ENCODE peak calls at places on chromosomes 7 and 10, in ten cellular contexts. A is hepatocyte, F is GM23338, C is cardiac fibroblast, U is spleen, B is choroid plexus epithelial cell, L is colonic mucosa, S is suprapubic skin, O is fibroblast of mammary gland, W is GM20000. V is an unnamed sample.

GRCh38 chr10:131816941-131817700 is 83.7 kb upstream of the PPP2R2D start:
- DNase-seq in B (no peak), A (no peak), C (no peak), W (no peak), S (no peak), F (no peak), O (no peak), U (no peak), L (peak), V (no peak)

GRCh38 chr10:18097524-18097923 is 42.7 kb upstream of the CACNB2 start:
- DNase-seq in L (no peak), F (no peak), W (no peak), O (peak), A (no peak), S (no peak), U (no peak), B (peak), C (no peak), V (no peak)

GRCh38 chr7:45708046-45708950 is 134.1 kb downstream of the ADCY1 start:
- DNase-seq in L (peak), A (no peak), C (no peak), U (peak), F (no peak), B (no peak), O (no peak), W (no peak), S (no peak), V (no peak)

GRCh38 chr7:101021703-101022102 is 1.8 kb downstream of the MUC17 start:
- DNase-seq in W (no peak), S (no peak), U (no peak), O (no peak), A (peak), L (peak), F (no peak), C (no peak), B (no peak), V (peak)

GRCh38 chr10:131430716-131431402 is 119.3 kb upstream of the TCERG1L start:
- DNase-seq in C (no peak), W (no peak), F (no peak), S (no peak), U (peak), L (no peak), B (no peak), O (no peak), A (no peak), V (no peak)

GRCh38 chr7:66517212-66517909 is 111.3 kb upstream of the KCTD7 start:
- DNase-seq in C (no peak), U (no peak), A (no peak), O (peak), B (no peak), W (no peak), L (no peak), F (no peak), S (no peak), V (no peak)

GRCh38 chr10:77377678-77378352 is 259.8 kb downstream of the KCNMA1 start:
- DNase-seq in A (peak), W (no peak), B (no peak), C (no peak), U (no peak), O (no peak), F (peak), S (no peak), L (no peak), V (no peak)

GRCh38 chr10:118800920-118801319 is 46.1 kb upstream of the CACUL1 start:
- DNase-seq in A (peak), U (peak), C (peak), L (no peak), S (no peak), W (no peak), F (no peak), B (peak), O (peak), V (peak)

GRCh38 chr7:19378340-19378704 is 233.1 kb upstream of the FERD3L start:
- DNase-seq in L (no peak), W (no peak), A (no peak), O (no peak), F (no peak), C (no peak), U (no peak), S (no peak), B (peak), V (no peak)

GRCh38 chr7:79684384-79684783 is 230.9 kb upstream of the MAGI2 start:
- DNase-seq in C (no peak), B (no peak), L (no peak), F (no peak), W (no peak), U (no peak), S (no peak), A (no peak), O (no peak), V (no peak)

GRCh38 chr7:32532086-32532485 is 36.8 kb downstream of the AVL9 start:
- DNase-seq in F (no peak), S (no peak), L (peak), B (no peak), O (no peak), W (no peak), A (no peak), U (no peak), C (no peak), V (no peak)

GRCh38 chr7:32535303-32535702 is 40.0 kb downstream of the AVL9 start:
- DNase-seq in B (no peak), F (no peak), S (no peak), A (no peak), C (no peak), O (no peak), L (no peak), W (peak), U (no peak), V (no peak)

GRCh38 chr7:32531402-32531801 is 36.1 kb downstream of the AVL9 start:
- DNase-seq in A (no peak), S (no peak), W (no peak), O (no peak), F (no peak), C (no peak), U (no peak), L (no peak), B (no peak), V (no peak)

GRCh38 chr7:32532716-32533115 is 37.4 kb downstream of the AVL9 start:
- DNase-seq in A (no peak), U (no peak), O (no peak), W (no peak), B (no peak), C (no peak), L (no peak), F (no peak), S (no peak), V (no peak)

DNA sequence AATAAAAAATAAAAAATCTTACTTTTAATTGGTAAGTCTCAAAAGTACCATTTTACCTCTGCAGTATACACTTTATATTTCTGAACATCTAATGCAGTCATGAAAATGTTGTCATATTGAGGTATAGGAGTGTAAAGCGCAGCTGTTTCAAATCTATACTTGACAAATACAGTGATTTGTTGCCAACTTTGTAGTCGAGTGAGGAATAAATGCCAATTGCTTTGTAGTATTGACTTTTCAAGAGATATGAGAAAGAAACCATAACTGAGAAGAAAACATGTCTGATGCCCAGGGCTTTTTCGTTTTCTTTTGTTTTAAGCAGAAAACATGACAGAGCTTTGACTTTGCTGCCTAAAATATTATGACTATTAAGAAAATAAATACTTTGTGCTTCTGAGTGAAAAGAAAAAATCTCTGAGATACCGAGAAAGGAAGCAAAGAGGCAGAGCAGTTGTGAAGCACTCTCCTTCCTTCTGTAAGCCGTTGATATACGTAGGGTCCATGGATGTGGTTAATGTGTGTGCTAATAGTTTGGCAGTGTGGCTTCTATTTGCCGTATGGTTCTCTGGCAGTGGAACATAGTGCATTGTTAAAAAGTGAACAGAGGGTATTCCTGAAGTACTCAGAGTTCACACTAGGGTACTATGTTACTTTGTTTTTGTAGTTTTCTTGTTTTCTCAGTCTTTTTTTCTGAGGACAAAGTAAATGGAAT is 38.2 kb downstream of the AVL9 start:
- DNase-seq in W (no peak), F (no peak), L (no peak), B (peak), A (no peak), O (peak), U (no peak), C (peak), S (no peak), V (no peak)
- TF ChIP-seq CTCF in W (no peak), F (no peak), L (no peak), B (no peak), A (no peak), O (no peak), U (no peak), C (no peak), S (no peak), V (no peak)

GRCh38 chr7:106566174-106566573 is 94.8 kb downstream of the CCDC71L start:
- DNase-seq in C (no peak), L (no peak), U (no peak), O (no peak), B (peak), A (no peak), W (no peak), S (no peak), F (no peak), V (no peak)
- TF ChIP-seq CTCF in C (no peak), L (no peak), U (no peak), O (no peak), B (no peak), A (no peak), W (no peak), S (no peak), F (no peak), V (no peak)

GRCh38 chr7:6446977-6447588 is 671 bp downstream of the DAGLB start:
- DNase-seq in W (no peak), B (peak), F (peak), S (peak), C (peak), O (peak), A (peak), L (peak), U (peak), V (peak)

GRCh38 chr7:6451224-6451705 is 3.5 kb upstream of the DAGLB start:
- DNase-seq in B (no peak), O (no peak), A (no peak), S (no peak), C (no peak), F (no peak), L (no peak), W (no peak), U (no peak), V (no peak)

GRCh38 chr7:6448943-6449543 is 1.3 kb upstream of the DAGLB start:
- DNase-seq in O (no peak), C (no peak), B (no peak), U (peak), A (peak), S (no peak), L (no peak), W (no peak), F (peak), V (peak)

GRCh38 chr7:6444516-6445269 is 3.1 kb downstream of the DAGLB start:
- DNase-seq in O (no peak), F (no peak), W (no peak), C (no peak), A (no peak), L (no peak), B (no peak), U (no peak), S (no peak), V (no peak)

DNA sequence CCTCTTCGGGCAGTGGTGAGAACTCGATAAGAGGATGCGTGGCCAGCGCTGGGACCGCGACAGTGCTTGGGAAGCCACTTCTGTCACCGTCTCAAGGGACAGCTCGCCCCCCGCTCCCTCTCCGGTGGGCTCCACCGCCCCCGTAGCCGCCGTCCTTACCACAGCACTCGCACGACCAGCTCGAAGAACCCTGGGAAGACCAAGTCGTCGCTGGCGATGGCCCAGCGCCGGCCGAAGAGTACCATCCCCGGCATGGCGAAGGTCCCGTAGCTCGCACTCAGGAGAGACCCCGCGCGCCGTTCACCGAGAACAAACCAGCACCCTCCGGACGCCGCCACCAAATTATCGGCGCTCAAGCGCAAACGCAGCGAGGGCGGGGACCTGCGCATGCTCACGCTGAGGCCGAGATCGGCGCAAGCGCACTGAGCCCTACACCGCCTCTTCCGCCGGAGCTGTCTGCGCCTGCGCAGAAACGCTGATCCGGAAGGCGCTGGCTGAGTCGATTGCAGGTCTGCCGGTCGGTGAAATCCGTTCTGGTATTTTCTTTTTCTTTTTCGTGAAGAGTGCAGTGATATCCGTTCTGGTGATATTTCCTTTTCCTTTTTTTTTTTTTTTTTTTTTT is at the start of gene DAGLB:
- DNase-seq in L (peak), W (peak), S (peak), U (peak), O (peak), B (peak), C (peak), A (peak), F (peak), V (peak)
- TF ChIP-seq CTCF in L (no peak), W (no peak), S (no peak), U (no peak), O (no peak), B (no peak), C (no peak), A (no peak), F (no peak), V (no peak)

GRCh38 chr7:92200791-92201190 is 21.8 kb upstream of the LRRD1 start:
- DNase-seq in S (no peak), O (no peak), B (no peak), L (no peak), W (no peak), F (peak), U (no peak), C (no peak), A (no peak), V (no peak)
- TF ChIP-seq CTCF in S (no peak), O (no peak), B (no peak), L (no peak), W (no peak), F (peak), U (no peak), C (no peak), A (no peak), V (no peak)

GRCh38 chr10:78605800-78606350 is 462.9 kb upstream of the ZMIZ1 start:
- DNase-seq in U (no peak), L (no peak), B (peak), S (no peak), O (peak), C (peak), F (no peak), W (no peak), A (no peak), V (no peak)
- TF ChIP-seq CTCF in U (no peak), L (peak), B (peak), S (no peak), O (no peak), C (peak), F (no peak), W (no peak), A (no peak), V (no peak)

DNA sequence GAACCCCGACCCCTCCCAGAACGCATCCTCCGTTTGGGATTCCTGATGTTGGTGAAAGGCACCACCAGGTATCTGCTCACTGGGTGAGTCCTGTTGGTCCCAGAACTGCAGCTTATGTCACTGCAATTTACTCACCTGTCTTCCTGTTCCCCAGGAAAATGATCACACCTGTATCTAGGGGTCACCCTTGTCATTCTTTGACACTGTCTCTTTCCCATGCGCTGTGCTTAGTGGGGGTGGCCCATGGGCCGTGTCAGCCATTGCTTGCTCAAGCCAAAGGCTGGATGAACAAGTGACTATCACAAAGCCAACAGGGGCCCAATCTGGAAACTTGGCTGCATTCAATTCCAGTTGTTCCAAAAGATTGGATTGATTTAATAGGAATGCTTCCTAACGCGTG is 134.9 kb upstream of the ZMIZ1 start:
- DNase-seq in U (peak), O (no peak), W (no peak), S (no peak), C (no peak), L (no peak), B (no peak), F (no peak), A (no peak), V (no peak)
- TF ChIP-seq CTCF in U (no peak), O (no peak), W (no peak), S (no peak), C (no peak), L (no peak), B (no peak), F (no peak), A (no peak), V (no peak)

V was measured in Peyer's patch.